ENCODE peak calls at places on chromosomes 12 and 14, in seven cellular contexts. One of them, this sample, is unnamed.

GRCh38 chr14:95502381-95502950 is 14.0 kb downstream of the SYNE3 start:
- DNase-seq in SK-N-SH: no peak
- DNase-seq in HCT116: no peak
- DNase-seq in GM12878: no peak
- DNase-seq in H1: no peak
- DNase-seq in HepG2: no peak
- DNase-seq in K562: no peak
- DNase-seq in this sample: no peak

GRCh38 chr14:22915886-22916521 is 2.9 kb downstream of the RBM23 start:
- DNase-seq in SK-N-SH: no peak
- DNase-seq in HCT116: no peak
- DNase-seq in GM12878: no peak
- DNase-seq in H1: no peak
- DNase-seq in HepG2: peak; percentile 74
- DNase-seq in K562: no peak
- DNase-seq in this sample: no peak

GRCh38 chr12:52539024-52539820 is 13.7 kb downstream of the KRT71 start:
- DNase-seq in SK-N-SH: no peak
- DNase-seq in HCT116: no peak
- DNase-seq in GM12878: no peak
- DNase-seq in H1: no peak
- DNase-seq in HepG2: no peak
- DNase-seq in K562: no peak
- DNase-seq in this sample: peak; percentile 18

GRCh38 chr12:56242986-56243385 is 13.1 kb downstream of the SLC39A5 start:
- DNase-seq in SK-N-SH: no peak
- DNase-seq in HCT116: no peak
- DNase-seq in GM12878: no peak
- DNase-seq in H1: no peak
- DNase-seq in HepG2: no peak
- DNase-seq in K562: no peak
- DNase-seq in this sample: no peak

GRCh38 chr12:13652105-13652504 is 329.3 kb downstream of the GRIN2B start:
- DNase-seq in SK-N-SH: no peak
- DNase-seq in HCT116: no peak
- DNase-seq in GM12878: no peak
- DNase-seq in H1: no peak
- DNase-seq in HepG2: no peak
- DNase-seq in K562: no peak
- DNase-seq in this sample: no peak

GRCh38 chr12:15208140-15208539 is 13.1 kb downstream of the RERG start:
- DNase-seq in SK-N-SH: no peak
- DNase-seq in HCT116: no peak
- DNase-seq in GM12878: no peak
- DNase-seq in H1: no peak
- DNase-seq in HepG2: no peak
- DNase-seq in K562: no peak
- DNase-seq in this sample: peak; percentile 63

GRCh38 chr14:68157971-68158371 is 338.4 kb downstream of the RAD51B start:
- DNase-seq in SK-N-SH: no peak
- DNase-seq in HCT116: no peak
- DNase-seq in GM12878: no peak
- DNase-seq in H1: no peak
- DNase-seq in HepG2: no peak
- DNase-seq in K562: no peak
- DNase-seq in this sample: no peak

GRCh38 chr12:121536929-121537813 is 43.7 kb downstream of the KDM2B start:
- DNase-seq in SK-N-SH: peak; percentile 88
- DNase-seq in HCT116: no peak
- DNase-seq in GM12878: peak; percentile 82
- DNase-seq in H1: peak; percentile 78
- DNase-seq in HepG2: peak; percentile 76
- DNase-seq in K562: peak; percentile 60
- DNase-seq in this sample: peak; percentile 93

GRCh38 chr14:32512348-32512747 is 183.2 kb downstream of the AKAP6 start:
- DNase-seq in SK-N-SH: no peak
- DNase-seq in HCT116: no peak
- DNase-seq in GM12878: no peak
- DNase-seq in H1: no peak
- DNase-seq in HepG2: no peak
- DNase-seq in K562: no peak
- DNase-seq in this sample: no peak

GRCh38 chr14:42804146-42804545 is 1197.5 kb downstream of the LRFN5 start:
- DNase-seq in SK-N-SH: no peak
- DNase-seq in HCT116: no peak
- DNase-seq in GM12878: no peak
- DNase-seq in H1: no peak
- DNase-seq in HepG2: no peak
- DNase-seq in K562: no peak
- DNase-seq in this sample: no peak

GRCh38 chr14:51394804-51395203 is 154.8 kb downstream of the TMX1 start:
- DNase-seq in SK-N-SH: no peak
- DNase-seq in HCT116: no peak
- DNase-seq in GM12878: no peak
- DNase-seq in H1: no peak
- DNase-seq in HepG2: no peak
- DNase-seq in K562: no peak
- DNase-seq in this sample: no peak

GRCh38 chr12:122888232-122888752 is 7.6 kb downstream of the VPS37B start:
- DNase-seq in SK-N-SH: no peak
- DNase-seq in HCT116: peak; percentile 81
- DNase-seq in GM12878: no peak
- DNase-seq in H1: no peak
- DNase-seq in HepG2: peak; percentile 78
- DNase-seq in K562: peak; percentile 60
- DNase-seq in this sample: peak; percentile 99

GRCh38 chr12:8629486-8630033 is 16.9 kb upstream of the AICDA start:
- DNase-seq in SK-N-SH: no peak
- DNase-seq in HCT116: no peak
- DNase-seq in GM12878: peak; percentile 98
- DNase-seq in H1: no peak
- DNase-seq in HepG2: no peak
- DNase-seq in K562: no peak
- DNase-seq in this sample: no peak

GRCh38 chr12:106760184-106760531 is 14.3 kb upstream of the RIC8B start:
- DNase-seq in SK-N-SH: no peak
- DNase-seq in HCT116: no peak
- DNase-seq in GM12878: peak; percentile 65
- DNase-seq in H1: no peak
- DNase-seq in HepG2: no peak
- DNase-seq in K562: no peak
- DNase-seq in this sample: no peak

GRCh38 chr12:5923043-5923605 is 21.9 kb downstream of the ANO2 start:
- DNase-seq in SK-N-SH: no peak
- DNase-seq in HCT116: no peak
- DNase-seq in GM12878: no peak
- DNase-seq in H1: no peak
- DNase-seq in HepG2: no peak
- DNase-seq in K562: no peak
- DNase-seq in this sample: no peak

GRCh38 chr12:3748620-3749019 is 4.3 kb downstream of the CRACR2A start:
- DNase-seq in SK-N-SH: no peak
- DNase-seq in HCT116: no peak
- DNase-seq in GM12878: no peak
- DNase-seq in H1: no peak
- DNase-seq in HepG2: no peak
- DNase-seq in K562: no peak
- DNase-seq in this sample: peak; percentile 73

GRCh38 chr14:90514015-90514398 is 117.2 kb downstream of the CALM1 start:
- DNase-seq in SK-N-SH: no peak
- DNase-seq in HCT116: no peak
- DNase-seq in GM12878: no peak
- DNase-seq in H1: no peak
- DNase-seq in HepG2: no peak
- DNase-seq in K562: no peak
- DNase-seq in this sample: no peak

GRCh38 chr14:104892517-104893434 is 27.7 kb downstream of the CEP170B start:
- DNase-seq in SK-N-SH: peak; percentile 17
- DNase-seq in HCT116: no peak
- DNase-seq in GM12878: no peak
- DNase-seq in H1: peak; percentile 48
- DNase-seq in HepG2: no peak
- DNase-seq in K562: peak; percentile 31
- DNase-seq in this sample: no peak

GRCh38 chr12:51391047-51391837 is at the start of gene GALNT6:
- DNase-seq in SK-N-SH: peak; percentile 76
- DNase-seq in HCT116: no peak
- DNase-seq in GM12878: no peak
- DNase-seq in H1: peak; percentile 92
- DNase-seq in HepG2: no peak
- DNase-seq in K562: peak; percentile 70
- DNase-seq in this sample: peak; percentile 82
- TF ChIP-seq JUND in SK-N-SH: no peak
- TF ChIP-seq JUND in HCT116: no peak
- TF ChIP-seq JUND in GM12878: no peak
- TF ChIP-seq JUND in H1: no peak
- TF ChIP-seq JUND in HepG2: no peak
- TF ChIP-seq JUND in K562: no peak
- TF ChIP-seq JUND in this sample: no peak

GRCh38 chr12:102741196-102741595 is 175.8 kb downstream of the PAH start:
- DNase-seq in SK-N-SH: no peak
- DNase-seq in HCT116: no peak
- DNase-seq in GM12878: no peak
- DNase-seq in H1: no peak
- DNase-seq in HepG2: no peak
- DNase-seq in K562: no peak
- DNase-seq in this sample: no peak

GRCh38 chr12:102735104-102735503 is 181.9 kb downstream of the PAH start:
- DNase-seq in SK-N-SH: no peak
- DNase-seq in HCT116: no peak
- DNase-seq in GM12878: peak; percentile 75
- DNase-seq in H1: no peak
- DNase-seq in HepG2: no peak
- DNase-seq in K562: no peak
- DNase-seq in this sample: no peak

GRCh38 chr12:102736328-102736727 is 180.7 kb downstream of the PAH start:
- DNase-seq in SK-N-SH: no peak
- DNase-seq in HCT116: no peak
- DNase-seq in GM12878: no peak
- DNase-seq in H1: no peak
- DNase-seq in HepG2: no peak
- DNase-seq in K562: no peak
- DNase-seq in this sample: no peak

GRCh38 chr12:102740157-102741032 is 176.6 kb downstream of the PAH start:
- DNase-seq in SK-N-SH: no peak
- DNase-seq in HCT116: peak; percentile 13
- DNase-seq in GM12878: no peak
- DNase-seq in H1: no peak
- DNase-seq in HepG2: peak; percentile 6
- DNase-seq in K562: peak; percentile 8
- DNase-seq in this sample: peak; percentile 67
- TF ChIP-seq JUND in SK-N-SH: no peak
- TF ChIP-seq JUND in HCT116: no peak
- TF ChIP-seq JUND in GM12878: no peak
- TF ChIP-seq JUND in H1: no peak
- TF ChIP-seq JUND in HepG2: no peak
- TF ChIP-seq JUND in K562: no peak
- TF ChIP-seq JUND in this sample: no peak

DNA sequence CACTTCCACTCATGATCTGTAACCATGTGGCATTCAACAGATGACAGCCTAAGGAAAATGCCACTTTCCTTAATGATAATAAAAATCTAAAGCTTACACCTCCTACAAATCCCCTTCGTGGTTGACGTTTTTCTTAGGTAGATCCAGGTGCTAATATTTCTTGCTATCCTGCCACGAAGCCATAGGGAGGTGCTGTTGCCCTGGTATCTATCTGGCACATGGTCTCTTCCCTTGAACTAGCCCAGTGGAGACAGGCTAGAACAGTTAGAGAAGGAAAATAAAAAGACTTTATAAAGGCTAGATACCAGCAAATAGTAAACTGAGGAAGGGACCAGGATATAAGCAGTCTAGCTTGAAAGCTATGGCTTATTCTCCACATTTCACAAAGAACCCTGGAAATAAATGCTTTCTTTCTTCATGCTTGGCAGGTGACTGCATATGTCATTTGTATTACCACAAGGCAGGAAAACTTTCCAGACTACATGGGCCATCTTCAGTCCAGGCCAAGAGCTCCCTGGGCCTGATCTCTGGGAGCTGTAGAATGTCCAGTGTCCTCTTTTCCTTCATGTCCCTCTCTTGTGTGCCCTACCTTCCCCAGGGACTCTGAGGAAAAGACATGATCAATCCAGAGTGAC is 15.3 kb downstream of the SPIC start:
- DNase-seq in SK-N-SH: no peak
- DNase-seq in HCT116: peak; percentile 62
- DNase-seq in GM12878: no peak
- DNase-seq in H1: peak; percentile 47
- DNase-seq in HepG2: peak; percentile 61
- DNase-seq in K562: peak; percentile 18
- DNase-seq in this sample: peak; percentile 82
- TF ChIP-seq JUND in SK-N-SH: no peak
- TF ChIP-seq JUND in HCT116: no peak
- TF ChIP-seq JUND in GM12878: no peak
- TF ChIP-seq JUND in H1: no peak
- TF ChIP-seq JUND in HepG2: no peak
- TF ChIP-seq JUND in K562: no peak
- TF ChIP-seq JUND in this sample: no peak

GRCh38 chr14:53064461-53064860 is 88.7 kb downstream of the DDHD1 start:
- DNase-seq in SK-N-SH: no peak
- DNase-seq in HCT116: no peak
- DNase-seq in GM12878: no peak
- DNase-seq in H1: no peak
- DNase-seq in HepG2: no peak
- DNase-seq in K562: no peak
- DNase-seq in this sample: no peak

GRCh38 chr14:53054457-53054856 is 98.7 kb downstream of the DDHD1 start:
- DNase-seq in SK-N-SH: no peak
- DNase-seq in HCT116: no peak
- DNase-seq in GM12878: no peak
- DNase-seq in H1: no peak
- DNase-seq in HepG2: no peak
- DNase-seq in K562: no peak
- DNase-seq in this sample: no peak

GRCh38 chr14:53055003-53055402 is 98.1 kb downstream of the DDHD1 start:
- DNase-seq in SK-N-SH: peak; percentile 45
- DNase-seq in HCT116: peak; percentile 40
- DNase-seq in GM12878: peak; percentile 15
- DNase-seq in H1: no peak
- DNase-seq in HepG2: peak; percentile 38
- DNase-seq in K562: peak; percentile 41
- DNase-seq in this sample: peak; percentile 68

GRCh38 chr14:53062856-53063255 is 90.3 kb downstream of the DDHD1 start:
- DNase-seq in SK-N-SH: no peak
- DNase-seq in HCT116: no peak
- DNase-seq in GM12878: no peak
- DNase-seq in H1: no peak
- DNase-seq in HepG2: no peak
- DNase-seq in K562: no peak
- DNase-seq in this sample: no peak

DNA sequence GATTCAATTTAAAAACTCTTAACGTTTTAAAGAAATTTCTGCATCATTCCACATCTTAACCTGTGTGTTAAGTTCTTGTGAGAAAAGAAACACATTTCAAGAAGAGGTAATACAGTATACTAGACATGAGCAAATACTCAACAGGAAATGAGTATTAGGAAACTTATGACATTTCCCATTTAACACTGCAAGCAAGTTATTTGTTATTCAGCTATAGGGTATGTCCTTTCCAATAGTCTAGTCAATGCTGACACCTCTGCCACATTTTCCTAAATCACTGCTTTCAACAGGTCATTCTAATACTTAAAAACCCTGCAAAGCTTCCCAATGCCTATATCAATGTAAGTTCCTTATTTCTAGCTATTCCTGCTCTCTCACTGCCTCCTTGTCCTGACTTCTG is 93.1 kb downstream of the DDHD1 start:
- DNase-seq in SK-N-SH: no peak
- DNase-seq in HCT116: no peak
- DNase-seq in GM12878: no peak
- DNase-seq in H1: no peak
- DNase-seq in HepG2: no peak
- DNase-seq in K562: no peak
- DNase-seq in this sample: no peak
- TF ChIP-seq JUND in SK-N-SH: no peak
- TF ChIP-seq JUND in HCT116: no peak
- TF ChIP-seq JUND in GM12878: no peak
- TF ChIP-seq JUND in H1: no peak
- TF ChIP-seq JUND in HepG2: no peak
- TF ChIP-seq JUND in K562: no peak
- TF ChIP-seq JUND in this sample: no peak

This sample was measured in T47D.